ENCODE peak calls at places on chromosomes 11 and 22, in nine cellular contexts. U is effector memory CD4-positive, alpha-beta T cell; M is NCI-H1105; V is cortex of kidney; Q is ureter; H is IMR-90; S is GM03348; A is GM23248; J is activated CD8-positive, alpha-beta memory T cell treated with anti-CD3 and anti-CD28 coated beads for 4 hours. N is an unnamed sample.

GRCh38 chr11:12125609-12126149 is 15.3 kb downstream of the MICAL2 start:
- DNase-seq in U (no peak), M (no peak), V (no peak), Q (no peak), H (peak), S (no peak), A (peak), J (no peak), N (no peak)

GRCh38 chr11:15206791-15207190 is 92.1 kb downstream of the INSC start:
- DNase-seq in U (no peak), M (no peak), V (no peak), Q (no peak), H (no peak), S (no peak), A (no peak), J (no peak), N (no peak)

GRCh38 chr22:22663861-22664800 is 19.7 kb downstream of the GGTLC2 start:
- DNase-seq in U (no peak), M (no peak), V (no peak), Q (no peak), H (no peak), S (no peak), A (no peak), J (no peak), N (no peak)

GRCh38 chr22:43167001-43167589 is 15.7 kb downstream of the TSPO start:
- DNase-seq in U (no peak), M (no peak), V (no peak), Q (no peak), H (no peak), S (no peak), A (no peak), J (no peak), N (no peak)

GRCh38 chr11:1832181-1832988 is 2.4 kb upstream of the SYT8 start:
- DNase-seq in U (peak), M (peak), V (no peak), Q (no peak), H (no peak), S (peak), A (peak), J (no peak), N (peak)

GRCh38 chr11:6307879-6308278 is 12.4 kb downstream of the CAVIN3 start:
- DNase-seq in U (no peak), M (no peak), V (no peak), Q (no peak), H (peak), S (no peak), A (peak), J (no peak), N (no peak)

GRCh38 chr22:19845369-19845722 is 9.3 kb downstream of the GNB1L start:
- DNase-seq in U (no peak), M (no peak), V (no peak), Q (no peak), H (no peak), S (no peak), A (peak), J (no peak), N (no peak)

GRCh38 chr11:69495441-69496201 is 14.2 kb downstream of the LINC01488 start:
- DNase-seq in U (no peak), M (no peak), V (no peak), Q (no peak), H (no peak), S (no peak), A (no peak), J (no peak), N (no peak)

GRCh38 chr11:2300936-2301630 is 635 bp downstream of the C11orf21 start:
- DNase-seq in U (no peak), M (no peak), V (no peak), Q (peak), H (no peak), S (no peak), A (no peak), J (no peak), N (no peak)

GRCh38 chr11:1548221-1549070 is 23.6 kb downstream of the DUSP8 start:
- DNase-seq in U (no peak), M (peak), V (no peak), Q (peak), H (peak), S (peak), A (peak), J (no peak), N (peak)

GRCh38 chr22:47293368-47294221 is 531.1 kb downstream of the TBC1D22A start:
- DNase-seq in U (no peak), M (no peak), V (no peak), Q (peak), H (no peak), S (no peak), A (no peak), J (no peak), N (no peak)